ENCODE peak calls at places on chromosomes 7 and 10, in ten cellular contexts. One of them, this sample, is unnamed.

GRCh38 chr10:34109952-34110702 is 705.0 kb downstream of the PARD3 start:
- DNase-seq in gastrocnemius medialis: no peak
- DNase-seq in lower lobe of right lung: no peak
- DNase-seq in PC-9: no peak
- DNase-seq in brain microvascular endothelial cell: peak
- DNase-seq in HCT116: peak
- DNase-seq in AG04450: peak
- DNase-seq in sigmoid colon: no peak
- DNase-seq in suprapubic skin: no peak
- DNase-seq in heart left ventricle: no peak
- DNase-seq in this sample: no peak

GRCh38 chr7:1975581-1975980 is 257.2 kb downstream of the MAD1L1 start:
- DNase-seq in sigmoid colon: no peak
- DNase-seq in suprapubic skin: peak
- DNase-seq in heart left ventricle: no peak
- DNase-seq in gastrocnemius medialis: no peak
- DNase-seq in lower lobe of right lung: peak
- DNase-seq in PC-9: no peak
- DNase-seq in brain microvascular endothelial cell: no peak
- DNase-seq in AG04450: no peak
- DNase-seq in HCT116: no peak
- DNase-seq in this sample: peak

GRCh38 chr7:103380395-103381191 is 33.1 kb downstream of the PSMC2 start:
- DNase-seq in gastrocnemius medialis: no peak
- DNase-seq in sigmoid colon: no peak
- DNase-seq in PC-9: no peak
- DNase-seq in heart left ventricle: no peak
- DNase-seq in brain microvascular endothelial cell: no peak
- DNase-seq in HCT116: no peak
- DNase-seq in AG04450: peak
- DNase-seq in lower lobe of right lung: no peak
- DNase-seq in suprapubic skin: no peak
- DNase-seq in this sample: no peak

GRCh38 chr7:77855371-77856083 is 57.0 kb downstream of the PHTF2 start:
- DNase-seq in PC-9: no peak
- DNase-seq in AG04450: no peak
- DNase-seq in brain microvascular endothelial cell: no peak
- DNase-seq in suprapubic skin: no peak
- DNase-seq in gastrocnemius medialis: peak
- DNase-seq in heart left ventricle: peak
- DNase-seq in lower lobe of right lung: no peak
- DNase-seq in HCT116: no peak
- DNase-seq in sigmoid colon: no peak
- DNase-seq in this sample: peak

GRCh38 chr7:70303309-70303708 is 705.0 kb downstream of the AUTS2 start:
- DNase-seq in AG04450: no peak
- DNase-seq in sigmoid colon: no peak
- DNase-seq in heart left ventricle: no peak
- DNase-seq in brain microvascular endothelial cell: no peak
- DNase-seq in suprapubic skin: no peak
- DNase-seq in gastrocnemius medialis: no peak
- DNase-seq in PC-9: no peak
- DNase-seq in lower lobe of right lung: no peak
- DNase-seq in HCT116: no peak
- DNase-seq in this sample: no peak

GRCh38 chr7:38940774-38941173 is 31.8 kb upstream of the VPS41 start:
- DNase-seq in brain microvascular endothelial cell: no peak
- DNase-seq in HCT116: no peak
- DNase-seq in heart left ventricle: no peak
- DNase-seq in PC-9: no peak
- DNase-seq in suprapubic skin: no peak
- DNase-seq in gastrocnemius medialis: no peak
- DNase-seq in AG04450: no peak
- DNase-seq in sigmoid colon: no peak
- DNase-seq in lower lobe of right lung: no peak
- DNase-seq in this sample: no peak

GRCh38 chr7:29843106-29843505 is 36.8 kb downstream of the WIPF3 start:
- DNase-seq in suprapubic skin: no peak
- DNase-seq in lower lobe of right lung: no peak
- DNase-seq in PC-9: no peak
- DNase-seq in heart left ventricle: no peak
- DNase-seq in HCT116: no peak
- DNase-seq in gastrocnemius medialis: no peak
- DNase-seq in AG04450: no peak
- DNase-seq in brain microvascular endothelial cell: no peak
- DNase-seq in sigmoid colon: no peak
- DNase-seq in this sample: no peak

GRCh38 chr7:70336536-70336935 is 738.3 kb downstream of the AUTS2 start:
- DNase-seq in gastrocnemius medialis: no peak
- DNase-seq in sigmoid colon: no peak
- DNase-seq in suprapubic skin: no peak
- DNase-seq in heart left ventricle: no peak
- DNase-seq in brain microvascular endothelial cell: no peak
- DNase-seq in AG04450: no peak
- DNase-seq in HCT116: no peak
- DNase-seq in lower lobe of right lung: no peak
- DNase-seq in PC-9: no peak
- DNase-seq in this sample: no peak

DNA sequence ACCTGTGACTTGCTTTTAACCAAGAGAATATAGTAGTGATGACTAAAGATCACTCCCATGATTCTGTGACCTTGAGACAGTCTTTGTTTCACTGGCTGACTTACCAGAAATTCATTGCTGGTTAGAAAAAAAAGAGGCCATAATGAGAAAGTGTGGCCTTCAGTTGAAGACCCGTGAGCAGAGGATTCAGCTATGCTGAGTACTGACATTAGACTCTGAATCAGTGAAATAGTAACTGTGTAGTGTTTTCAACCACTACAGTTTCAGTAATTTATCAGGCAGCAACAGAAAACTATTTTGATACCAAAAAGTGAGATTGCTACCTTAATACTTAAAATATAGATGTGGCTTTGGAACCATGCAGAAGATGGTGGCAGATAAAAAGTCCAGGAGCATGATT is 298.0 kb upstream of the KCND2 start:
- DNase-seq in brain microvascular endothelial cell: no peak
- DNase-seq in heart left ventricle: no peak
- DNase-seq in AG04450: no peak
- DNase-seq in lower lobe of right lung: no peak
- DNase-seq in gastrocnemius medialis: no peak
- DNase-seq in suprapubic skin: no peak
- DNase-seq in HCT116: no peak
- DNase-seq in sigmoid colon: no peak
- DNase-seq in PC-9: no peak
- DNase-seq in this sample: no peak
- H3K27ac ChIP-seq in brain microvascular endothelial cell: no peak
- H3K27ac ChIP-seq in heart left ventricle: no peak
- H3K27ac ChIP-seq in AG04450: no peak
- H3K27ac ChIP-seq in lower lobe of right lung: no peak
- H3K27ac ChIP-seq in gastrocnemius medialis: no peak
- H3K27ac ChIP-seq in suprapubic skin: no peak
- H3K27ac ChIP-seq in HCT116: no peak
- H3K27ac ChIP-seq in sigmoid colon: no peak
- H3K27ac ChIP-seq in PC-9: no peak
- H3K27ac ChIP-seq in this sample: no peak

GRCh38 chr7:97381815-97382214 is 264.3 kb downstream of the SDHAF3 start:
- DNase-seq in brain microvascular endothelial cell: no peak
- DNase-seq in sigmoid colon: no peak
- DNase-seq in PC-9: no peak
- DNase-seq in HCT116: no peak
- DNase-seq in suprapubic skin: no peak
- DNase-seq in lower lobe of right lung: no peak
- DNase-seq in heart left ventricle: no peak
- DNase-seq in gastrocnemius medialis: no peak
- DNase-seq in AG04450: no peak
- DNase-seq in this sample: no peak
- TF ChIP-seq CTCF in brain microvascular endothelial cell: no peak
- TF ChIP-seq CTCF in sigmoid colon: no peak
- TF ChIP-seq CTCF in PC-9: no peak
- TF ChIP-seq CTCF in HCT116: peak
- TF ChIP-seq CTCF in suprapubic skin: no peak
- TF ChIP-seq CTCF in lower lobe of right lung: no peak
- TF ChIP-seq CTCF in heart left ventricle: no peak
- TF ChIP-seq CTCF in gastrocnemius medialis: no peak
- TF ChIP-seq CTCF in AG04450: no peak
- TF ChIP-seq CTCF in this sample: no peak

GRCh38 chr7:20240080-20240926 is 23.1 kb upstream of the MACC1 start:
- DNase-seq in PC-9: no peak
- DNase-seq in gastrocnemius medialis: no peak
- DNase-seq in heart left ventricle: no peak
- DNase-seq in suprapubic skin: no peak
- DNase-seq in AG04450: no peak
- DNase-seq in HCT116: no peak
- DNase-seq in sigmoid colon: no peak
- DNase-seq in lower lobe of right lung: no peak
- DNase-seq in brain microvascular endothelial cell: no peak
- DNase-seq in this sample: no peak

GRCh38 chr7:20237464-20238267 is 20.5 kb upstream of the MACC1 start:
- DNase-seq in sigmoid colon: no peak
- DNase-seq in gastrocnemius medialis: no peak
- DNase-seq in heart left ventricle: no peak
- DNase-seq in AG04450: no peak
- DNase-seq in lower lobe of right lung: no peak
- DNase-seq in HCT116: no peak
- DNase-seq in brain microvascular endothelial cell: no peak
- DNase-seq in suprapubic skin: no peak
- DNase-seq in PC-9: no peak
- DNase-seq in this sample: no peak

GRCh38 chr7:20236790-20237189 is 19.6 kb upstream of the MACC1 start:
- DNase-seq in gastrocnemius medialis: no peak
- DNase-seq in AG04450: no peak
- DNase-seq in heart left ventricle: no peak
- DNase-seq in PC-9: peak
- DNase-seq in lower lobe of right lung: no peak
- DNase-seq in suprapubic skin: no peak
- DNase-seq in HCT116: no peak
- DNase-seq in sigmoid colon: no peak
- DNase-seq in brain microvascular endothelial cell: no peak
- DNase-seq in this sample: no peak

GRCh38 chr7:20238268-20238753 is 21.1 kb upstream of the MACC1 start:
- DNase-seq in heart left ventricle: no peak
- DNase-seq in HCT116: no peak
- DNase-seq in brain microvascular endothelial cell: no peak
- DNase-seq in gastrocnemius medialis: no peak
- DNase-seq in sigmoid colon: no peak
- DNase-seq in suprapubic skin: no peak
- DNase-seq in lower lobe of right lung: no peak
- DNase-seq in PC-9: no peak
- DNase-seq in AG04450: no peak
- DNase-seq in this sample: no peak

DNA sequence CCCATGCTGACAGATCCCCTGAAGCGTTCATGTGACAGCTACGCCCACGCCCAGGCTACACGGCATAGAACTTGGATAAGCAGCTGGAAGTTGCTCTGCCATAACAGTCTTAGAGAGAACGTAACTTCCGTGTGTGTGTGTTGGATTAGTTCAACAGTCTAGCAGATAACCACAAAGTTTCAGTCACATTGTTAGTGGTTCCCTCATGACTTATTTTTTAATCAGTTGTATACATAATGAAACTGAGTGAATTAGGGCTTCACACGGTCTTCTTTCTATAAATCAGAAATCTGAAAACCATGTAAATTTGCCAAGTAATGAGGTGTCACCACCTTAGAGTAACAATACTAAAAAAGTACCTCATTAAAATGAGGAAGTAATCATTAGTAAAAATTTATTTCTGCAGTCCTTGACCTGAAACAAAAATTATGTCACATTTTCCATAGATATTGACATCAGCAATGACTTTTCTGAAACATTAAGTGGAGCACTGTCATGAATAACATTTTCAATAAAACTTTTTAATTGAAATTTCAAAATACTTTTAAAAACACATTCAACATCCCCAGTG is 21.7 kb upstream of the MACC1 start:
- DNase-seq in lower lobe of right lung: peak
- DNase-seq in HCT116: no peak
- DNase-seq in brain microvascular endothelial cell: no peak
- DNase-seq in PC-9: no peak
- DNase-seq in sigmoid colon: no peak
- DNase-seq in suprapubic skin: no peak
- DNase-seq in heart left ventricle: no peak
- DNase-seq in AG04450: no peak
- DNase-seq in gastrocnemius medialis: no peak
- DNase-seq in this sample: peak
- H3K4me3 ChIP-seq in lower lobe of right lung: no peak
- H3K4me3 ChIP-seq in HCT116: no peak
- H3K4me3 ChIP-seq in brain microvascular endothelial cell: no peak
- H3K4me3 ChIP-seq in PC-9: no peak
- H3K4me3 ChIP-seq in sigmoid colon: no peak
- H3K4me3 ChIP-seq in suprapubic skin: no peak
- H3K4me3 ChIP-seq in heart left ventricle: no peak
- H3K4me3 ChIP-seq in AG04450: no peak
- H3K4me3 ChIP-seq in gastrocnemius medialis: no peak
- H3K4me3 ChIP-seq in this sample: no peak

GRCh38 chr7:129055294-129055816 is 444 bp upstream of the TNPO3 start:
- DNase-seq in lower lobe of right lung: no peak
- DNase-seq in HCT116: no peak
- DNase-seq in PC-9: no peak
- DNase-seq in sigmoid colon: no peak
- DNase-seq in gastrocnemius medialis: no peak
- DNase-seq in suprapubic skin: no peak
- DNase-seq in brain microvascular endothelial cell: no peak
- DNase-seq in AG04450: no peak
- DNase-seq in heart left ventricle: no peak
- DNase-seq in this sample: no peak

GRCh38 chr7:129053938-129054437 is 923 bp downstream of the TNPO3 start:
- DNase-seq in gastrocnemius medialis: no peak
- DNase-seq in PC-9: no peak
- DNase-seq in lower lobe of right lung: no peak
- DNase-seq in sigmoid colon: no peak
- DNase-seq in suprapubic skin: no peak
- DNase-seq in HCT116: no peak
- DNase-seq in heart left ventricle: no peak
- DNase-seq in AG04450: no peak
- DNase-seq in brain microvascular endothelial cell: no peak
- DNase-seq in this sample: no peak

GRCh38 chr7:129052441-129052840 is 2.5 kb downstream of the TNPO3 start:
- DNase-seq in lower lobe of right lung: no peak
- DNase-seq in suprapubic skin: no peak
- DNase-seq in brain microvascular endothelial cell: no peak
- DNase-seq in PC-9: no peak
- DNase-seq in HCT116: no peak
- DNase-seq in AG04450: no peak
- DNase-seq in gastrocnemius medialis: no peak
- DNase-seq in heart left ventricle: no peak
- DNase-seq in sigmoid colon: no peak
- DNase-seq in this sample: no peak

GRCh38 chr7:129054438-129055293 is at the start of gene TNPO3:
- DNase-seq in heart left ventricle: peak
- DNase-seq in suprapubic skin: peak
- DNase-seq in brain microvascular endothelial cell: peak
- DNase-seq in sigmoid colon: peak
- DNase-seq in gastrocnemius medialis: peak
- DNase-seq in PC-9: peak
- DNase-seq in lower lobe of right lung: peak
- DNase-seq in AG04450: peak
- DNase-seq in HCT116: peak
- DNase-seq in this sample: peak

DNA sequence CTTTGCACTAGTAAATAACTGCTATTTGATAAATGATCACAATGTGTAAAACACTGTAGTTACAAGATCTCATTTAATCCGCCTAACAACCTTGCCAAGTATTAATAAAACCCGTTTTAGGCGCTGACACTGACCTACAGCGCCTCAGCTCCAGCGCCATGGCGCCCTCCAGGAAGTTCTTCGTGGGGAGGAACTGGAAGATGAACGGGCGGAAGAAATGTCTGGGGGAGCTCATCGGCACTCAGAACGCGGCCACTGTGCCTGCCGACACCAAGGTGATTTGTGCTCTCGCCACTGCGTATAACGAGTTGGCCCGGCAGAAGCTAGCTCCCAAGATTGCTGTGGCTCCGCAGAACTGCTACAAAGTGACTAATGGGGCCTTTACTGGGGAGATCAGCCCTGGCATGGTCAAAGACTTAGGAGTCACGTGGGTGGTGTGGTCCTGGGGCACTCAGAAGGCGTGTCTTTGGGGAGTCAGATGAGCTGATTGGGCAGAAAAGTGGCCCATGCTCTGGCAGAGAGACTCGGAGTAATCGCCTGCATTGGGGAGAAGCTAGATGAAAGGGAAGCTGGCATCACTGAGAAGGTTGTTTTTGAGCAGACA is 1.1 kb upstream of the TNPO3 start:
- DNase-seq in PC-9: no peak
- DNase-seq in brain microvascular endothelial cell: no peak
- DNase-seq in AG04450: no peak
- DNase-seq in heart left ventricle: no peak
- DNase-seq in gastrocnemius medialis: no peak
- DNase-seq in lower lobe of right lung: no peak
- DNase-seq in sigmoid colon: no peak
- DNase-seq in suprapubic skin: no peak
- DNase-seq in HCT116: no peak
- DNase-seq in this sample: no peak
- H3K27ac ChIP-seq in PC-9: no peak
- H3K27ac ChIP-seq in brain microvascular endothelial cell: no peak
- H3K27ac ChIP-seq in AG04450: no peak
- H3K27ac ChIP-seq in heart left ventricle: no peak
- H3K27ac ChIP-seq in gastrocnemius medialis: peak
- H3K27ac ChIP-seq in lower lobe of right lung: no peak
- H3K27ac ChIP-seq in sigmoid colon: peak
- H3K27ac ChIP-seq in suprapubic skin: no peak
- H3K27ac ChIP-seq in HCT116: peak
- H3K27ac ChIP-seq in this sample: no peak